ENCODE peak calls at places on chromosomes 13 and 19, in ten cellular contexts. F is H9; A is neural progenitor cell; M is CD8-positive, alpha-beta T cell; K is breast epithelium; J is neural crest cell; O is heart left ventricle; R is A549; L is thyroid gland; S is endothelial cell of umbilical vein. U is an unnamed sample.

GRCh38 chr19:19691683-19692082 is 23.0 kb downstream of the ZNF101 start:
- DNase-seq in F (no peak), A (no peak), M (no peak), K (no peak), J (no peak), O (no peak), R (no peak), L (no peak), S (no peak), U (no peak)

GRCh38 chr19:17420267-17420924 is 549 bp downstream of the MVB12A start:
- DNase-seq in F (peak), A (peak), M (peak), K (peak), J (peak), O (peak), R (no peak), L (peak), S (peak), U (peak)

GRCh38 chr19:28537896-28538295 is 675.1 kb downstream of the UQCRFS1 start:
- DNase-seq in F (no peak), A (no peak), M (no peak), K (no peak), J (no peak), O (no peak), R (no peak), L (no peak), S (no peak), U (no peak)

GRCh38 chr13:19910336-19911072 is 47.1 kb upstream of the ZMYM5 start:
- DNase-seq in F (no peak), A (no peak), M (no peak), K (no peak), J (no peak), O (no peak), R (peak), L (no peak), S (no peak), U (no peak)

GRCh38 chr13:92802776-92803175 is 423.8 kb upstream of the GPC6 start:
- DNase-seq in F (no peak), A (no peak), M (no peak), K (no peak), J (no peak), O (no peak), R (no peak), L (no peak), S (no peak), U (no peak)

GRCh38 chr19:48367855-48368254 is 3.7 kb downstream of the SYNGR4 start:
- DNase-seq in F (no peak), A (no peak), M (no peak), K (no peak), J (no peak), O (no peak), R (no peak), L (peak), S (no peak), U (no peak)

GRCh38 chr13:104809483-104809882 is 1726.0 kb downstream of the EFNB2 start:
- DNase-seq in F (no peak), A (no peak), M (no peak), K (peak), J (no peak), O (no peak), R (no peak), L (no peak), S (no peak), U (no peak)

GRCh38 chr13:44305845-44306244 is 67.8 kb upstream of the SERP2 start:
- DNase-seq in F (no peak), A (peak), M (no peak), K (no peak), J (peak), O (no peak), R (no peak), L (no peak), S (peak), U (no peak)

GRCh38 chr13:30660796-30661195 is 43.1 kb downstream of the USPL1 start:
- DNase-seq in F (no peak), A (no peak), M (no peak), K (no peak), J (no peak), O (no peak), R (no peak), L (no peak), S (no peak), U (no peak)

GRCh38 chr13:89695343-89696257 is 1651.9 kb upstream of the MIR17HG start:
- DNase-seq in F (peak), A (peak), M (no peak), K (no peak), J (peak), O (no peak), R (peak), L (peak), S (peak), U (peak)

GRCh38 chr13:40193290-40194203 is 472.9 kb downstream of the FOXO1 start:
- DNase-seq in F (no peak), A (no peak), M (no peak), K (peak), J (no peak), O (peak), R (no peak), L (no peak), S (peak), U (no peak)

GRCh38 chr13:40352385-40352778 is 314.1 kb downstream of the FOXO1 start:
- DNase-seq in F (no peak), A (no peak), M (no peak), K (no peak), J (no peak), O (peak), R (no peak), L (peak), S (no peak), U (no peak)

GRCh38 chr19:49475995-49476880 is 2.2 kb downstream of the FLT3LG start:
- DNase-seq in F (peak), A (peak), M (peak), K (no peak), J (peak), O (peak), R (peak), L (peak), S (peak), U (peak)

GRCh38 chr13:108270442-108270841 is 924 bp downstream of the TNFSF13B start:
- DNase-seq in F (no peak), A (no peak), M (no peak), K (no peak), J (no peak), O (no peak), R (no peak), L (no peak), S (no peak), U (no peak)

GRCh38 chr13:43196171-43196611 is 172.8 kb downstream of the DNAJC15 start:
- DNase-seq in F (no peak), A (no peak), M (no peak), K (no peak), J (no peak), O (peak), R (no peak), L (no peak), S (no peak), U (no peak)

GRCh38 chr13:64369121-64369520 is 2861.0 kb downstream of the PCDH9 start:
- DNase-seq in F (no peak), A (no peak), M (no peak), K (no peak), J (no peak), O (no peak), R (no peak), L (no peak), S (no peak), U (no peak)

GRCh38 chr13:111938743-111939142 is 128.2 kb upstream of the SOX1 start:
- DNase-seq in F (peak), A (no peak), M (no peak), K (no peak), J (no peak), O (no peak), R (no peak), L (no peak), S (no peak), U (no peak)

GRCh38 chr13:109130093-109130835 is 500.9 kb downstream of the MYO16 start:
- DNase-seq in F (no peak), A (peak), M (no peak), K (no peak), J (no peak), O (no peak), R (no peak), L (no peak), S (no peak), U (no peak)

GRCh38 chr19:409515-410242 is 732 bp upstream of the C2CD4C start:
- DNase-seq in F (no peak), A (no peak), M (no peak), K (no peak), J (no peak), O (peak), R (peak), L (peak), S (no peak), U (no peak)

GRCh38 chr13:40391788-40392187 is 274.7 kb downstream of the FOXO1 start:
- DNase-seq in F (no peak), A (no peak), M (no peak), K (no peak), J (no peak), O (no peak), R (no peak), L (no peak), S (no peak), U (no peak)

GRCh38 chr19:5434351-5434917 is 20.8 kb upstream of the ZNRF4 start:
- DNase-seq in F (no peak), A (no peak), M (no peak), K (no peak), J (no peak), O (no peak), R (no peak), L (no peak), S (no peak), U (no peak)

GRCh38 chr13:51731759-51732158 is 72.2 kb downstream of the DHRS12 start:
- DNase-seq in F (no peak), A (no peak), M (no peak), K (no peak), J (no peak), O (no peak), R (peak), L (no peak), S (no peak), U (no peak)

GRCh38 chr19:37942516-37942902 is 35.5 kb downstream of the SIPA1L3 start:
- DNase-seq in F (no peak), A (no peak), M (no peak), K (no peak), J (no peak), O (no peak), R (peak), L (no peak), S (no peak), U (no peak)

DNA sequence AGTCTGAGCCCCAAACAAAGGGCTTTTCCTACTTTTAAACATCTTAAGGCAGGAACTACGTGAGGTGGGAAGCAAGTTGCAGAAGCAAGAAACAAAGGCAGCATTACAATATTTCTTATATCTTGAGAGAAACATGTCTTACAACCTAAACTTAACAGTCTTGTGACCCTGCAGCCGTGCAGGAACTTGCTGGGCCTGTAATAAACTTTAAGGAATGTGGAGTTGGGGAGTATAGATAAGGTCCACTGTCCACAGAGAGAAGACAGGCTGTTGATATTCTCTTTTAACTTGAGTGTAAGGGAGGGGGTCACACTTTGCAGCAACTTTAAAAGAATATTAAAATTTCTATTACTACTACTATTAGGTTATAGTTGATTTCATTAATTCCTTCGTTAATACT is 214.6 kb upstream of the HTR2A start:
- DNase-seq in F (no peak), A (no peak), M (no peak), K (no peak), J (no peak), O (no peak), R (no peak), L (no peak), S (no peak), U (no peak)
- TF ChIP-seq CTCF in F (no peak), A (no peak), M (no peak), K (no peak), J (no peak), O (no peak), R (no peak), L (no peak), S (no peak), U (no peak)

GRCh38 chr19:13925990-13926389 is 12.2 kb downstream of the PODNL1 start:
- DNase-seq in F (no peak), A (no peak), M (no peak), K (no peak), J (no peak), O (no peak), R (no peak), L (no peak), S (no peak), U (no peak)
- TF ChIP-seq CTCF in F (no peak), A (no peak), M (no peak), K (no peak), J (no peak), O (no peak), R (no peak), L (no peak), S (no peak), U (no peak)

GRCh38 chr19:55080915-55081772 is 5.5 kb downstream of the EPS8L1 start:
- DNase-seq in F (peak), A (peak), M (peak), K (peak), J (peak), O (peak), R (peak), L (peak), S (peak), U (peak)
- TF ChIP-seq CTCF in F (no peak), A (no peak), M (no peak), K (no peak), J (no peak), O (no peak), R (no peak), L (no peak), S (no peak), U (no peak)

DNA sequence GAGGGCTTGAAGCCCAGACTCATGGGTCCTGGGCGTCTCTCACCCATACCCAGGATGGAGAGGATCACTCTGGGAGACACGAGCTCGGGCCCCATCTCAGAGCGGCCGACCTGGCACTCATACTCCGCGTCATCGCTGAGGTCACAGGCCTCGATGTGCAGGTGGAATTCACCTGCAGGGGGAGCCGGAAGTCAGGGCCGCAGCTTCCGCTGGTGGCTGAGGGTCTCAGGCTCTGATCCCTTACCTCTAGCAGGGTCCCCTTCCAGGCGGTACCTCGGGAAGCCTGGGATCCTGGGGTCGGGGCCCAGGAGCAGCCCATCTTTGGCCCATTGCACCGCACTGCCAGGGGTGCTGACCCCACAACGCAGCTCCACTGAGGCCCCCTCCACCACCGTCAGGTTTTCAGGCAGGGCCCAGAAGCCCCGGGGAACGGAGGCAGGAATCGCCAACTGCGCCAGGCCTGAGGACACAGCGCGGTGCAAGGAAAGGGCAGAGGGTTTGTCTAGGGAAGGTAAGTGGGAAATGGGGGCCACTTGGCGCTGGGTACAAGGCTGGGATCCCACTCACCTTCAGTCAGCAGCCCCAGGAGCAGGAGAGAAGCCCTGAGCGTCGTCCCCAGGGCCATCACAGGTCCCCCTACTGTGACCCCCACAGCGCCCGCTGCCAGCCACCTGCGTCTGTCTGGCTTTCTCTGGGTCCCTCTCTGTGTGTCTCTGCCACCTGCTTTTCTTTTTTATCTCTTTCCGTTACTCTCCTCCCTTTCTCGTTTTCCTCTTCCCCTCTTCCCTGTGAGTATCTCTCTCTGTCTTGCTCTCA is 883 bp downstream of the NPHS1 start:
- DNase-seq in F (peak), A (peak), M (peak), K (no peak), J (peak), O (no peak), R (no peak), L (no peak), S (no peak), U (no peak)
- TF ChIP-seq CTCF in F (peak), A (peak), M (no peak), K (no peak), J (peak), O (no peak), R (no peak), L (no peak), S (no peak), U (peak)

DNA sequence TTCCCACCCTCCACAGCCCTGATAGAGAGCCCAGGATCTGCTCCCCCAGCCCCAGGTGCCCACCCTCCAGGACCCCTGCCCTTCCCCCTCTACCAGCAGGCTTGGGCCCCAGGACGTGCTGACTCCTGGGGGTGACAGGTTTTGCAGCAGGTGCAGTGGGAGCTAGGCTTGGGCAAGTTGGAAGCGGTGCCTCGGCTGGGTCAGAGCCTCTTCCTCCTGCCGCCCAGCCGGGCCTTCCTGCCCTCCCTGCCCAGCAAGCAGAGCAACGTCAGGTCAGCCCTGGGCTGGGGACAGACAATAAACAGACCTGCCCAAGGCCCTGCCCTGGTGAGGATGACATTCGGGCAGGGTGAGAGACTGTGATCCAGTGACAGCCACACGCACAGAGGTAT is 9.2 kb upstream of the NCCRP1 start:
- DNase-seq in F (no peak), A (no peak), M (no peak), K (no peak), J (no peak), O (no peak), R (no peak), L (no peak), S (no peak), U (no peak)
- TF ChIP-seq CTCF in F (no peak), A (no peak), M (no peak), K (no peak), J (peak), O (no peak), R (peak), L (no peak), S (no peak), U (no peak)